ENCODE peak calls at places on chromosomes 2 and 18, in four cellular contexts. One of them, this sample, is unnamed.
A peak's percentile ranks its signal among the peaks of the same experiment; 100 is the strongest.

GRCh38 chr2:237932731-237933131 is 34.1 kb upstream of the UBE2F start:
- DNase-seq in ovary: no peak
- DNase-seq in Peyer's patch: no peak
- DNase-seq in body of pancreas: no peak
- DNase-seq in this sample: no peak

GRCh38 chr2:79191816-79192215 is 32.3 kb upstream of the REG3A start:
- DNase-seq in body of pancreas: no peak
- DNase-seq in ovary: no peak
- DNase-seq in Peyer's patch: no peak
- DNase-seq in this sample: no peak

GRCh38 chr2:191020221-191020741 is 6.3 kb upstream of the STAT1 start:
- DNase-seq in Peyer's patch: peak; percentile 97
- DNase-seq in ovary: peak; percentile 90
- DNase-seq in body of pancreas: peak; percentile 96
- DNase-seq in this sample: peak; percentile 92

GRCh38 chr18:61333271-61333745 is at the start of gene CDH20:
- DNase-seq in body of pancreas: no peak
- DNase-seq in Peyer's patch: no peak
- DNase-seq in ovary: no peak
- DNase-seq in this sample: no peak

GRCh38 chr2:158319269-158319668 is 137.3 kb downstream of the CCDC148 start:
- DNase-seq in ovary: no peak
- DNase-seq in Peyer's patch: no peak
- DNase-seq in body of pancreas: no peak
- DNase-seq in this sample: no peak

GRCh38 chr2:240529344-240529999 is 28.3 kb downstream of the ANKMY1 start:
- DNase-seq in body of pancreas: no peak
- DNase-seq in Peyer's patch: no peak
- DNase-seq in ovary: no peak
- DNase-seq in this sample: no peak

GRCh38 chr2:190407246-190407661 is 901 bp upstream of the MFSD6 start:
- DNase-seq in body of pancreas: no peak
- DNase-seq in ovary: no peak
- DNase-seq in Peyer's patch: peak; percentile 58
- DNase-seq in this sample: no peak

GRCh38 chr2:217915706-217916105 is 87.1 kb downstream of the TNS1 start:
- DNase-seq in body of pancreas: no peak
- DNase-seq in Peyer's patch: no peak
- DNase-seq in ovary: no peak
- DNase-seq in this sample: no peak

GRCh38 chr2:43075054-43075593 is 151.3 kb downstream of the ZFP36L2 start:
- DNase-seq in body of pancreas: peak; percentile 78
- DNase-seq in Peyer's patch: peak; percentile 77
- DNase-seq in ovary: peak; percentile 54
- DNase-seq in this sample: peak; percentile 82

GRCh38 chr18:79817607-79817998 is 19.9 kb downstream of the KCNG2 start:
- DNase-seq in Peyer's patch: no peak
- DNase-seq in ovary: no peak
- DNase-seq in body of pancreas: no peak
- DNase-seq in this sample: no peak
- TF ChIP-seq POLR2A in Peyer's patch: no peak
- TF ChIP-seq POLR2A in ovary: no peak
- TF ChIP-seq POLR2A in body of pancreas: no peak
- TF ChIP-seq POLR2A in this sample: no peak

DNA sequence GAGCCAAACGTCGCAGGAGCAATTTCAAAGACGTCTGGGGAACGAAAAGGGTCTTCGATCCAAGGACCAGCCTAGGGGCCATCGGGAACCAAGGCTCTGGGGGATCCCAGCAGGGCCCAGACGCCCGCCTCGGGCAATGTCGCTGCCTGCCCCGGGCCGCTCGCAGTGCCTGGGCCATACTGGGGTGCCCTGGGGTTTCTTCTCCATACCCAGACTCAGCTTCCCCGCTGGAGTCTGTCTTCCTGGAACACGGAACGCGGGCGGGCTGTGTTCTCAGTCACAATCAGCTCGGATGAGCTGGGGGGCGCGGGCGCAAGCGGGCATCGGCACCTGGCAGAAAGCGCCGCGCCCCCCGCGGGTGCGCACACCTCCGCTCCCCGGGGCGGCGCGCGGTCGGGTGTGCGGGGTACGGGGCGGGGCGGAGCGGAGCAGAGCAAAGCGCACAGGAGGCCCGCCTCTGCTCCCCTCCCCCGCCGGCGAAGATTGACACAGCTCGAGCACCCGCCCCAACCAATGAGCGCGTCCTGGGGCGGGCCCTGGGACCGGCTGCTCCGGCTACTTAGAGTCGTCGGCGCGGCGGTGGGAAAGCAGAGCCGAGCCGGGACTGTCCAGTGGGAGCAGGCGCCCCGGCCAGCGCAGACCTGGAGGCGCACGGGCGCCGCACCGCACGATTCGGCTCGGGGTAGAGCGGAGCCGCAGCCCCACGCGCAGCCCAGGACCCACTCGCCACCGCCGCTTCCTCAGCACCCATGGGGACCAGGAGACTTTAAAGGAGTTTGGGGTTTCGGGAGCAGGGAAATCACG is at the start of gene LRATD1:
- DNase-seq in ovary: peak; percentile 92
- DNase-seq in body of pancreas: peak; percentile 94
- DNase-seq in Peyer's patch: peak; percentile 94
- DNase-seq in this sample: no peak
- TF ChIP-seq POLR2A in ovary: peak; percentile 67
- TF ChIP-seq POLR2A in body of pancreas: peak; percentile 97
- TF ChIP-seq POLR2A in Peyer's patch: peak; percentile 99
- TF ChIP-seq POLR2A in this sample: no peak

GRCh38 chr2:44167908-44168683 is 579 bp upstream of the PPM1B start:
- DNase-seq in Peyer's patch: peak; percentile 100
- DNase-seq in body of pancreas: peak; percentile 100
- DNase-seq in ovary: peak; percentile 98
- DNase-seq in this sample: peak; percentile 97
- TF ChIP-seq POLR2A in Peyer's patch: peak; percentile 52
- TF ChIP-seq POLR2A in body of pancreas: peak; percentile 74
- TF ChIP-seq POLR2A in ovary: peak; percentile 71
- TF ChIP-seq POLR2A in this sample: peak; percentile 21

DNA sequence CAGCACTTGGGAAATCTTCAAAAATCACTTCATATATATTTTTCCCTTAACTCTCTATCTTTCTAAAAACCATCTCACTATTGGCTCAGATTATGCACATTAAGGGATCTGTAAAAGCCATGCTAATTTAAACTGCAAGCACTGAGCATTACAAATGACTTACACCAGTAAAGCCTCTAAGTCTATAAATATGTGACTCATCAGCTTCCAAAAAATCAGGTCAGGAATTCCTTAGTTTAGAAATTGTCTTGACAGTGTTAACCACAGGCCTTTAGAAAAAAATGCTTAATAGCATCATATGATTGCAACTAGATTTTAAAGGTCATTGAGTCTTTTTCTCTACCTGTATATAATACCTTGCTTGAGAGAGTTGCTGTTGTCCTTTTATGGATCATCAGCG is 1113.6 kb upstream of the PIK3C3 start:
- DNase-seq in Peyer's patch: no peak
- DNase-seq in ovary: no peak
- DNase-seq in body of pancreas: no peak
- DNase-seq in this sample: no peak
- TF ChIP-seq POLR2A in Peyer's patch: no peak
- TF ChIP-seq POLR2A in ovary: no peak
- TF ChIP-seq POLR2A in body of pancreas: no peak
- TF ChIP-seq POLR2A in this sample: no peak

GRCh38 chr2:88694015-88694414 is 2.5 kb downstream of the RPIA start:
- DNase-seq in body of pancreas: peak; percentile 71
- DNase-seq in Peyer's patch: no peak
- DNase-seq in ovary: no peak
- DNase-seq in this sample: no peak

GRCh38 chr2:88690591-88691338 is 708 bp upstream of the RPIA start:
- DNase-seq in ovary: no peak
- DNase-seq in Peyer's patch: peak; percentile 74
- DNase-seq in body of pancreas: peak; percentile 66
- DNase-seq in this sample: peak; percentile 14

GRCh38 chr2:88692187-88692586 is 714 bp downstream of the RPIA start:
- DNase-seq in ovary: no peak
- DNase-seq in body of pancreas: peak; percentile 46
- DNase-seq in Peyer's patch: peak; percentile 63
- DNase-seq in this sample: peak; percentile 10

GRCh38 chr2:88687384-88687783 is 4.1 kb upstream of the RPIA start:
- DNase-seq in Peyer's patch: no peak
- DNase-seq in ovary: no peak
- DNase-seq in body of pancreas: no peak
- DNase-seq in this sample: no peak

GRCh38 chr2:88691339-88692183 is at the start of gene RPIA:
- DNase-seq in body of pancreas: peak; percentile 100
- DNase-seq in ovary: peak; percentile 98
- DNase-seq in Peyer's patch: peak; percentile 100
- DNase-seq in this sample: peak; percentile 90
- TF ChIP-seq POLR2A in body of pancreas: peak; percentile 92
- TF ChIP-seq POLR2A in ovary: peak; percentile 23
- TF ChIP-seq POLR2A in Peyer's patch: peak; percentile 41
- TF ChIP-seq POLR2A in this sample: peak; percentile 45

This sample was measured in H54.